ENCODE peak calls at places on chromosome 14, in ten cellular contexts. O, G, W, K, E, S, F, C, A and Q are unnamed samples.

GRCh38 chr14:105116451-105117256 is 51.4 kb upstream of the GPR132 start:
- DNase-seq in E (no peak), O (no peak), W (no peak), A (no peak), F (no peak), K (no peak), C (no peak), G (no peak), S (no peak), Q (no peak)

GRCh38 chr14:68318788-68319187 is 474.1 kb downstream of the ZFP36L1 start:
- DNase-seq in K (no peak), O (no peak), C (no peak), A (no peak), F (peak; percentile 45), W (no peak), E (no peak), G (no peak), S (no peak), Q (no peak)

GRCh38 chr14:86712176-86712575 is 1182.2 kb downstream of the FLRT2 start:
- DNase-seq in C (no peak), F (peak; percentile 86), S (no peak), A (no peak), E (no peak), G (no peak), O (no peak), W (no peak), K (no peak), Q (peak; percentile 19)

GRCh38 chr14:105324080-105324778 is 9.7 kb downstream of the PACS2 start:
- DNase-seq in E (no peak), F (no peak), G (no peak), O (no peak), C (no peak), W (no peak), A (no peak), S (no peak), K (no peak), Q (no peak)

GRCh38 chr14:38931969-38932652 is 170.9 kb downstream of the SEC23A start:
- DNase-seq in S (no peak), F (no peak), E (no peak), C (no peak), A (no peak), W (no peak), G (no peak), K (no peak), O (no peak), Q (peak; percentile 39)

GRCh38 chr14:95341564-95341963 is 21.9 kb upstream of the CLMN start:
- DNase-seq in E (no peak), F (no peak), G (no peak), A (no peak), W (no peak), C (no peak), S (no peak), K (no peak), O (no peak), Q (no peak)

GRCh38 chr14:106547735-106548550 is 1021.6 kb downstream of the TMEM121 start:
- DNase-seq in F (no peak), E (no peak), K (no peak), C (no peak), S (no peak), G (no peak), A (no peak), O (no peak), W (no peak), Q (no peak)

GRCh38 chr14:105851716-105852377 is 325.5 kb downstream of the TMEM121 start:
- DNase-seq in G (no peak), E (no peak), F (no peak), C (no peak), A (no peak), O (no peak), W (peak; percentile 2), K (no peak), S (no peak), Q (no peak)

GRCh38 chr14:51304428-51304827 is 64.4 kb downstream of the TMX1 start:
- DNase-seq in A (no peak), K (peak; percentile 83), S (no peak), E (no peak), F (peak; percentile 35), G (no peak), O (no peak), W (no peak), C (no peak), Q (peak; percentile 67)

GRCh38 chr14:70791971-70792370 is 17.3 kb downstream of the MAP3K9 start:
- DNase-seq in G (no peak), O (no peak), S (no peak), W (no peak), C (no peak), K (no peak), E (no peak), F (no peak), A (no peak), Q (no peak)

GRCh38 chr14:71932229-71932951 is at the start of gene RGS6:
- DNase-seq in O (peak; percentile 62), E (no peak), F (peak; percentile 41), K (no peak), S (no peak), W (peak; percentile 20), C (peak; percentile 65), A (no peak), G (no peak), Q (peak; percentile 75)

GRCh38 chr14:61179061-61179675 is 102.0 kb downstream of the TMEM30B start:
- DNase-seq in S (no peak), W (no peak), O (no peak), E (no peak), K (peak; percentile 58), F (no peak), G (no peak), A (no peak), C (no peak), Q (no peak)

GRCh38 chr14:96091149-96091693 is 52.1 kb downstream of the C14orf132 start:
- DNase-seq in F (no peak), K (no peak), W (no peak), C (no peak), A (no peak), O (peak; percentile 47), S (no peak), E (peak; percentile 88), G (no peak), Q (no peak)

GRCh38 chr14:25396128-25396527 is 346.2 kb upstream of the STXBP6 start:
- DNase-seq in W (no peak), O (no peak), C (no peak), G (no peak), S (no peak), K (no peak), F (no peak), A (no peak), E (no peak), Q (no peak)

GRCh38 chr14:93629636-93630035 is 158.6 kb downstream of the PRIMA1 start:
- DNase-seq in K (no peak), C (no peak), A (no peak), E (no peak), G (no peak), O (no peak), W (no peak), F (no peak), S (no peak), Q (no peak)

GRCh38 chr14:104978774-104979691 is 859 bp upstream of the AHNAK2 start:
- DNase-seq in O (no peak), G (no peak), F (no peak), S (no peak), W (no peak), E (no peak), C (no peak), K (no peak), A (no peak), Q (no peak)

GRCh38 chr14:103346286-103346685 is 12.2 kb downstream of the EIF5 start:
- DNase-seq in K (no peak), F (no peak), C (no peak), O (no peak), W (no peak), G (no peak), S (no peak), A (no peak), E (no peak), Q (no peak)

GRCh38 chr14:100334904-100335303 is 11.8 kb downstream of the SLC25A47 start:
- DNase-seq in A (no peak), E (no peak), K (no peak), F (no peak), W (no peak), G (no peak), S (no peak), C (no peak), O (no peak), Q (no peak)

GRCh38 chr14:51248041-51248987 is 8.3 kb downstream of the TMX1 start:
- DNase-seq in F (no peak), C (no peak), G (no peak), A (no peak), O (no peak), W (no peak), K (no peak), E (no peak), S (no peak), Q (no peak)

GRCh38 chr14:104782086-104782822 is 13.3 kb downstream of the AKT1 start:
- DNase-seq in C (no peak), S (no peak), F (no peak), A (no peak), G (no peak), E (no peak), O (no peak), K (no peak), W (no peak), Q (no peak)

GRCh38 chr14:100086361-100086760 is 21.1 kb downstream of the EVL start:
- DNase-seq in K (no peak), A (no peak), F (no peak), O (no peak), C (no peak), E (no peak), S (no peak), G (no peak), W (no peak), Q (no peak)

GRCh38 chr14:68658029-68658509 is 134.8 kb downstream of the ZFP36L1 start:
- DNase-seq in W (peak; percentile 10), E (no peak), S (no peak), C (no peak), K (no peak), A (no peak), O (no peak), G (no peak), F (no peak), Q (no peak)

GRCh38 chr14:54000341-54000811 is 43.8 kb upstream of the BMP4 start:
- DNase-seq in W (no peak), S (no peak), C (peak; percentile 58), F (peak; percentile 38), O (no peak), K (no peak), E (no peak), G (no peak), A (no peak), Q (peak; percentile 22)

GRCh38 chr14:51581017-51581881 is 70.5 kb upstream of the FRMD6 start:
- DNase-seq in O (no peak), C (peak; percentile 49), S (no peak), A (no peak), F (peak; percentile 61), W (no peak), E (no peak), G (no peak), K (peak; percentile 83), Q (peak; percentile 71)

GRCh38 chr14:42869681-42870080 is 1263.0 kb downstream of the LRFN5 start:
- DNase-seq in W (no peak), O (no peak), S (no peak), G (no peak), C (no peak), E (no peak), F (no peak), K (peak; percentile 65), A (no peak), Q (peak; percentile 25)

GRCh38 chr14:21454843-21455550 is 926 bp downstream of the CHD8 start:
- DNase-seq in O (no peak), K (no peak), C (no peak), W (no peak), G (no peak), S (no peak), A (peak; percentile 26), E (no peak), F (no peak), Q (no peak)

GRCh38 chr14:54189358-54190354 is 207.2 kb upstream of the CDKN3 start:
- DNase-seq in O (no peak), F (peak; percentile 48), K (peak; percentile 90), S (no peak), E (no peak), G (no peak), A (no peak), W (no peak), C (peak; percentile 82), Q (peak; percentile 93)

GRCh38 chr14:81565441-81566290 is 32.0 kb upstream of the SEL1L start:
- DNase-seq in G (no peak), O (no peak), F (peak; percentile 54), E (peak; percentile 8), K (no peak), W (no peak), C (peak; percentile 10), A (no peak), S (no peak), Q (peak; percentile 59)